ENCODE peak calls at places on chromosomes 6 and 20, in six cellular contexts. T is tibial nerve, J is naive B cell, K is ovary, G is SIG-M5, C is GM19239. O is an unnamed sample.

GRCh38 chr6:280775-281468 is 11.4 kb upstream of the DUSP22 start:
- DNase-seq in T (no peak), J (no peak), K (no peak), G (no peak), C (no peak), O (no peak)

GRCh38 chr6:17278289-17279061 is 2.7 kb upstream of the RBM24 start:
- DNase-seq in T (no peak), J (no peak), K (no peak), G (no peak), C (no peak), O (no peak)

GRCh38 chr20:63065911-63066310 is 59.1 kb upstream of the BHLHE23 start:
- DNase-seq in T (no peak), J (no peak), K (no peak), G (no peak), C (no peak), O (no peak)

GRCh38 chr6:149900620-149901443 is 2.9 kb upstream of the RAET1E start:
- DNase-seq in T (no peak), J (no peak), K (no peak), G (no peak), C (no peak), O (no peak)

GRCh38 chr6:149513915-149514314 is 29.1 kb upstream of the ZC3H12D start:
- DNase-seq in T (no peak), J (no peak), K (no peak), G (no peak), C (no peak), O (no peak)

GRCh38 chr6:16676978-16677377 is 84.3 kb downstream of the ATXN1 start:
- DNase-seq in T (no peak), J (no peak), K (no peak), G (no peak), C (no peak), O (no peak)

GRCh38 chr20:22825076-22825475 is 210.0 kb upstream of the SSTR4 start:
- DNase-seq in T (no peak), J (no peak), K (no peak), G (no peak), C (no peak), O (no peak)

GRCh38 chr6:115001726-115002436 is 659.1 kb upstream of the HS3ST5 start:
- DNase-seq in T (no peak), J (no peak), K (no peak), G (no peak), C (no peak), O (no peak)

GRCh38 chr6:40039042-40039441 is 104.8 kb upstream of the MOCS1 start:
- DNase-seq in T (no peak), J (no peak), K (no peak), G (no peak), C (no peak), O (no peak)

GRCh38 chr6:90351696-90352095 is 55.1 kb upstream of the BACH2 start:
- DNase-seq in T (no peak), J (no peak), K (no peak), G (no peak), C (no peak), O (peak; percentile 31)

GRCh38 chr6:157779705-157780604 is 43.1 kb upstream of the SNX9 start:
- DNase-seq in T (no peak), J (no peak), K (no peak), G (no peak), C (no peak), O (no peak)

GRCh38 chr6:160378886-160379285 is 30.7 kb downstream of the SLC22A3 start:
- DNase-seq in T (no peak), J (no peak), K (no peak), G (no peak), C (no peak), O (no peak)

GRCh38 chr6:22248513-22249308 is 48.1 kb downstream of the PRL start:
- DNase-seq in T (no peak), J (no peak), K (no peak), G (no peak), C (no peak), O (no peak)

GRCh38 chr20:38007526-38007925 is 25.7 kb downstream of the TTI1 start:
- DNase-seq in T (no peak), J (no peak), K (no peak), G (no peak), C (no peak), O (no peak)

GRCh38 chr20:45912344-45912682 is 358 bp upstream of the PLTP start:
- DNase-seq in T (no peak), J (no peak), K (no peak), G (no peak), C (no peak), O (no peak)